ENCODE peak calls at places on chromosomes 4 and X, in ten cellular contexts. R is neuronal stem cell, U is psoas muscle, F is PC-9, W is transverse colon, T is fibroblast of lung, M is PC-3, C is aorta, I is upper lobe of right lung, K is thyroid gland. D is an unnamed sample. For H3K4me1, the result is how much of the 10 kb centered on the place peaks cover.

GRCh38 chrX:10904220-10904619 is 206.9 kb upstream of the HCCS start:
- DNase-seq in R (no peak), U (no peak), F (no peak), W (no peak), T (peak), M (peak), C (no peak), I (no peak), K (no peak), D (no peak)

GRCh38 chrX:70421618-70422017 is 1.5 kb upstream of the GDPD2 start:
- DNase-seq in R (no peak), U (no peak), F (no peak), W (no peak), T (no peak), M (no peak), C (no peak), I (no peak), K (no peak), D (no peak)

GRCh38 chr4:5812506-5813229 is 80.2 kb downstream of the CRMP1 start:
- DNase-seq in R (peak), U (no peak), F (peak), W (no peak), T (peak), M (peak), C (no peak), I (no peak), K (no peak), D (no peak)

GRCh38 chr4:175999944-176000343 is 65.7 kb upstream of the WDR17 start:
- DNase-seq in R (no peak), U (no peak), F (no peak), W (no peak), T (no peak), M (no peak), C (no peak), I (no peak), K (no peak), D (no peak)

GRCh38 chr4:139239127-139239772 is 40.8 kb downstream of the MGARP start:
- DNase-seq in R (no peak), U (no peak), F (no peak), W (no peak), T (no peak), M (no peak), C (no peak), I (no peak), K (no peak), D (no peak)

GRCh38 chr4:138164218-138164617 is 77.9 kb downstream of the SLC7A11 start:
- DNase-seq in R (no peak), U (no peak), F (no peak), W (no peak), T (no peak), M (no peak), C (no peak), I (no peak), K (no peak), D (no peak)

GRCh38 chr4:123579961-123580360 is 183.4 kb downstream of the SPRY1 start:
- DNase-seq in R (no peak), U (no peak), F (no peak), W (no peak), T (peak), M (no peak), C (no peak), I (no peak), K (no peak), D (no peak)

GRCh38 chrX:10617186-10617963 is 3.0 kb downstream of the MID1 start:
- DNase-seq in R (no peak), U (no peak), F (no peak), W (no peak), T (peak), M (peak), C (no peak), I (no peak), K (no peak), D (no peak)

GRCh38 chrX:39149761-39150160 is 348.5 kb downstream of the MID1IP1 start:
- DNase-seq in R (peak), U (peak), F (no peak), W (peak), T (peak), M (peak), C (peak), I (peak), K (peak), D (peak)

GRCh38 chrX:41335590-41336331 is 1.8 kb downstream of the DDX3X start:
- DNase-seq in R (no peak), U (no peak), F (no peak), W (no peak), T (peak), M (peak), C (no peak), I (no peak), K (no peak), D (no peak)

GRCh38 chrX:73127700-73128241 is 48.5 kb upstream of the PABPC1L2A start:
- DNase-seq in R (peak), U (peak), F (no peak), W (no peak), T (no peak), M (peak), C (peak), I (peak), K (peak), D (peak)

GRCh38 chr4:184937745-184938144 is 80.5 kb upstream of the HELT start:
- DNase-seq in R (no peak), U (no peak), F (no peak), W (peak), T (no peak), M (no peak), C (no peak), I (no peak), K (no peak), D (no peak)

GRCh38 chrX:45824471-45824870 is 623.8 kb upstream of the DIPK2B start:
- DNase-seq in R (no peak), U (no peak), F (peak), W (no peak), T (peak), M (peak), C (peak), I (no peak), K (peak), D (peak)

GRCh38 chrX:152632445-152633097 is 5.1 kb upstream of the GABRQ start:
- DNase-seq in R (peak), U (no peak), F (peak), W (peak), T (peak), M (peak), C (no peak), I (no peak), K (peak), D (no peak)

GRCh38 chr4:1843852-1844251 is 12.1 kb downstream of the LETM1 start:
- DNase-seq in R (no peak), U (no peak), F (no peak), W (no peak), T (no peak), M (no peak), C (no peak), I (no peak), K (no peak), D (no peak)

GRCh38 chrX:73581002-73581628 is 18.1 kb downstream of the CHIC1 start:
- DNase-seq in R (no peak), U (no peak), F (no peak), W (no peak), T (no peak), M (peak), C (no peak), I (no peak), K (no peak), D (no peak)

GRCh38 chr4:77349796-77350195 is 192.8 kb downstream of the CCNG2 start:
- DNase-seq in R (no peak), U (no peak), F (no peak), W (no peak), T (peak), M (peak), C (no peak), I (no peak), K (no peak), D (no peak)

GRCh38 chrX:10259716-10260115 is 102.9 kb downstream of the CLCN4 start:
- DNase-seq in R (no peak), U (no peak), F (no peak), W (no peak), T (peak), M (no peak), C (no peak), I (no peak), K (no peak), D (no peak)

GRCh38 chr4:8913858-8914460 is 42.3 kb upstream of the HMX1 start:
- DNase-seq in R (no peak), U (no peak), F (no peak), W (no peak), T (no peak), M (no peak), C (peak), I (no peak), K (no peak), D (peak)

GRCh38 chrX:83916525-83916924 is 55.6 kb downstream of the CYLC1 start:
- DNase-seq in R (no peak), U (no peak), F (peak), W (peak), T (no peak), M (peak), C (no peak), I (no peak), K (peak), D (no peak)

GRCh38 chr4:24657768-24658617 is 73.6 kb upstream of the DHX15 start:
- DNase-seq in R (no peak), U (no peak), F (peak), W (peak), T (peak), M (peak), C (no peak), I (no peak), K (peak), D (no peak)

GRCh38 chr4:112352736-112353135 is 55.6 kb downstream of the ALPK1 start:
- DNase-seq in R (no peak), U (no peak), F (no peak), W (no peak), T (no peak), M (no peak), C (no peak), I (no peak), K (no peak), D (no peak)

GRCh38 chr4:85127653-85128052 is 161.2 kb upstream of the WDFY3 start:
- DNase-seq in R (peak), U (no peak), F (no peak), W (no peak), T (peak), M (peak), C (no peak), I (no peak), K (peak), D (peak)

GRCh38 chr4:23122666-23123400 is 430.1 kb downstream of the GBA3 start:
- DNase-seq in R (no peak), U (no peak), F (no peak), W (no peak), T (no peak), M (no peak), C (no peak), I (no peak), K (no peak), D (no peak)

GRCh38 chr4:89491731-89492235 is 184.2 kb upstream of the GPRIN3 start:
- DNase-seq in R (no peak), U (no peak), F (no peak), W (no peak), T (peak), M (no peak), C (no peak), I (no peak), K (no peak), D (no peak)
- H3K4me1 ChIP-seq in R (under half), U (under half), F (under half), W (under half), T (under half), M (under half), C (under half), I (under half), K (under half), D (under half)

GRCh38 chr4:41339812-41340809 is 83.4 kb downstream of the UCHL1 start:
- DNase-seq in R (no peak), U (no peak), F (no peak), W (no peak), T (peak), M (peak), C (no peak), I (no peak), K (peak), D (no peak)
- H3K4me3 ChIP-seq in R (peak), U (no peak), F (no peak), W (no peak), T (no peak), M (peak), C (no peak), I (no peak), K (no peak), D (no peak)

GRCh38 chrX:16946361-16946964 is at the start of gene REPS2:
- DNase-seq in R (peak), U (peak), F (peak), W (peak), T (peak), M (peak), C (peak), I (peak), K (peak), D (peak)
- H3K27ac ChIP-seq in R (no peak), U (no peak), F (no peak), W (peak), T (no peak), M (no peak), C (no peak), I (no peak), K (no peak), D (no peak)

DNA sequence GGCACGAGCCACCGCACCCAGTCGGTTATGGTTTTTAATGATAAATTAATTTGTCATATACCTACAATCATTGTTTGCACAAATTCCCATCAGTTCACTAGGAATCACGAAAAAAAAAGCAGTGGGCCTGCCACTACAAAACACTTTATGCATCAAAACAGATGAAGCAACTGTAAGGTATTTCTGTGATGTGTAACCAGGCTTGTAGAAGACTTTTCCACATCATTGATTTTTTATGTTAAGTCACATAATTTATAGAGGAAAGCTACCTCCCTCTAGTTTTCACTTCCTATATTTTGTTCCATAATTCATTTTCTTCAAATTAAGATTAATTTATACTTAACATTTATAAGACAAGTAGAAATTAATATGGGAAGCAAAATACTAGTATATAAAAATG is 6.7 kb upstream of the FAM200B start:
- DNase-seq in R (no peak), U (no peak), F (no peak), W (no peak), T (no peak), M (no peak), C (no peak), I (no peak), K (no peak), D (no peak)
- H3K4me1 ChIP-seq in R (under half), U (under half), F (under half), W (under half), T (under half), M (under half), C (under half), I (under half), K (under half), D (half or more)

GRCh38 chr4:95080969-95081368 is 323.2 kb downstream of the BMPR1B start:
- DNase-seq in R (no peak), U (no peak), F (no peak), W (no peak), T (no peak), M (no peak), C (no peak), I (no peak), K (no peak), D (no peak)

GRCh38 chr4:95087657-95088455 is 330.1 kb downstream of the BMPR1B start:
- DNase-seq in R (no peak), U (no peak), F (no peak), W (no peak), T (peak), M (no peak), C (no peak), I (no peak), K (no peak), D (no peak)

GRCh38 chr4:95084584-95084983 is 326.8 kb downstream of the BMPR1B start:
- DNase-seq in R (no peak), U (no peak), F (peak), W (no peak), T (peak), M (peak), C (no peak), I (no peak), K (no peak), D (no peak)

GRCh38 chr4:95086532-95086931 is 328.8 kb downstream of the BMPR1B start:
- DNase-seq in R (no peak), U (no peak), F (no peak), W (no peak), T (peak), M (peak), C (no peak), I (no peak), K (no peak), D (no peak)

GRCh38 chr4:95085118-95085833 is 327.5 kb downstream of the BMPR1B start:
- DNase-seq in R (no peak), U (no peak), F (peak), W (no peak), T (no peak), M (peak), C (no peak), I (no peak), K (no peak), D (no peak)
- H3K4me3 ChIP-seq in R (no peak), U (no peak), F (no peak), W (no peak), T (no peak), M (peak), C (no peak), I (no peak), K (no peak), D (no peak)

GRCh38 chr4:52317361-52317879 is 266.3 kb downstream of the SPATA18 start:
- DNase-seq in R (no peak), U (no peak), F (no peak), W (no peak), T (no peak), M (peak), C (no peak), I (no peak), K (no peak), D (no peak)

GRCh38 chr4:52312722-52313121 is 261.6 kb downstream of the SPATA18 start:
- DNase-seq in R (no peak), U (no peak), F (peak), W (no peak), T (no peak), M (peak), C (no peak), I (no peak), K (no peak), D (no peak)

GRCh38 chr4:52317981-52318380 is 266.9 kb downstream of the SPATA18 start:
- DNase-seq in R (no peak), U (no peak), F (no peak), W (no peak), T (no peak), M (peak), C (no peak), I (no peak), K (no peak), D (no peak)
- H3K27ac ChIP-seq in R (no peak), U (no peak), F (peak), W (no peak), T (no peak), M (peak), C (no peak), I (no peak), K (no peak), D (no peak)

GRCh38 chr4:168607215-168607614 is 110.4 kb downstream of the PALLD start:
- DNase-seq in R (no peak), U (no peak), F (no peak), W (no peak), T (peak), M (no peak), C (no peak), I (no peak), K (no peak), D (no peak)
- H3K4me1 ChIP-seq in R (under half), U (under half), F (under half), W (under half), T (under half), M (under half), C (under half), I (under half), K (under half), D (under half)

GRCh38 chr4:88857588-88857987 is 160.0 kb upstream of the NAP1L5 start:
- DNase-seq in R (no peak), U (no peak), F (no peak), W (no peak), T (peak), M (peak), C (no peak), I (no peak), K (no peak), D (no peak)
- H3K4me3 ChIP-seq in R (no peak), U (no peak), F (no peak), W (no peak), T (no peak), M (no peak), C (no peak), I (no peak), K (no peak), D (no peak)

GRCh38 chr4:79820427-79820826 is 252.6 kb downstream of the ANTXR2 start:
- DNase-seq in R (no peak), U (no peak), F (no peak), W (no peak), T (no peak), M (no peak), C (no peak), I (no peak), K (no peak), D (no peak)

GRCh38 chr4:79827283-79827682 is 245.7 kb downstream of the ANTXR2 start:
- DNase-seq in R (no peak), U (no peak), F (no peak), W (no peak), T (no peak), M (no peak), C (no peak), I (no peak), K (no peak), D (no peak)

GRCh38 chr4:79823148-79823763 is 249.8 kb downstream of the ANTXR2 start:
- DNase-seq in R (no peak), U (no peak), F (no peak), W (peak), T (peak), M (peak), C (peak), I (no peak), K (no peak), D (no peak)
- H3K27ac ChIP-seq in R (no peak), U (no peak), F (no peak), W (peak), T (no peak), M (no peak), C (no peak), I (no peak), K (no peak), D (no peak)

GRCh38 chrX:13761606-13762005 is 27.1 kb downstream of the OFD1 start:
- DNase-seq in R (no peak), U (no peak), F (no peak), W (no peak), T (no peak), M (no peak), C (no peak), I (no peak), K (no peak), D (no peak)
- H3K4me1 ChIP-seq in R (under half), U (under half), F (under half), W (under half), T (under half), M (under half), C (under half), I (under half), K (under half), D (under half)